ENCODE peak calls at places on chromosomes 12 and 14, in five cellular contexts. One of them, this sample, is unnamed.

GRCh38 chr12:12521044-12521485 is 41.6 kb downstream of the DUSP16 start:
- DNase-seq in stomach: no peak
- DNase-seq in CD4-positive, alpha-beta T cell: no peak
- DNase-seq in A549: no peak
- DNase-seq in A673: no peak
- DNase-seq in this sample: no peak

GRCh38 chr12:78034025-78034424 is 203.3 kb downstream of the NAV3 start:
- DNase-seq in A673: no peak
- DNase-seq in CD4-positive, alpha-beta T cell: no peak
- DNase-seq in stomach: no peak
- DNase-seq in A549: no peak
- DNase-seq in this sample: no peak

GRCh38 chr14:59254146-59254910 is 65.9 kb downstream of the DAAM1 start:
- DNase-seq in stomach: peak
- DNase-seq in A549: peak
- DNase-seq in CD4-positive, alpha-beta T cell: no peak
- DNase-seq in A673: peak
- DNase-seq in this sample: no peak

GRCh38 chr12:15532364-15532977 is 210.2 kb downstream of the PTPRO start:
- DNase-seq in CD4-positive, alpha-beta T cell: peak
- DNase-seq in stomach: no peak
- DNase-seq in A549: peak
- DNase-seq in A673: peak
- DNase-seq in this sample: no peak

GRCh38 chr14:23118506-23119361 is at the start of gene CEBPE:
- DNase-seq in A549: no peak
- DNase-seq in A673: no peak
- DNase-seq in CD4-positive, alpha-beta T cell: no peak
- DNase-seq in stomach: no peak
- DNase-seq in this sample: no peak

GRCh38 chr12:29891792-29892191 is 108.0 kb upstream of the TMTC1 start:
- DNase-seq in A673: no peak
- DNase-seq in stomach: no peak
- DNase-seq in CD4-positive, alpha-beta T cell: no peak
- DNase-seq in A549: no peak
- DNase-seq in this sample: no peak

GRCh38 chr12:77226398-77226797 is 161.0 kb upstream of the E2F7 start:
- DNase-seq in stomach: no peak
- DNase-seq in CD4-positive, alpha-beta T cell: no peak
- DNase-seq in A673: no peak
- DNase-seq in A549: no peak
- DNase-seq in this sample: no peak

GRCh38 chr14:99320105-99320572 is 48.1 kb upstream of the BCL11B start:
- DNase-seq in A673: peak
- DNase-seq in stomach: peak
- DNase-seq in A549: peak
- DNase-seq in CD4-positive, alpha-beta T cell: peak
- DNase-seq in this sample: no peak

GRCh38 chr12:69934011-69934410 is 109.0 kb downstream of the MYRFL start:
- DNase-seq in A549: no peak
- DNase-seq in CD4-positive, alpha-beta T cell: no peak
- DNase-seq in stomach: no peak
- DNase-seq in A673: no peak
- DNase-seq in this sample: no peak

GRCh38 chr12:132858727-132859266 is 28.6 kb downstream of the CHFR start:
- DNase-seq in CD4-positive, alpha-beta T cell: no peak
- DNase-seq in A549: no peak
- DNase-seq in A673: no peak
- DNase-seq in stomach: peak
- DNase-seq in this sample: no peak

GRCh38 chr14:90495357-90496276 is 98.8 kb downstream of the CALM1 start:
- DNase-seq in stomach: peak
- DNase-seq in CD4-positive, alpha-beta T cell: peak
- DNase-seq in A673: peak
- DNase-seq in A549: peak
- DNase-seq in this sample: peak

GRCh38 chr14:56659964-56660551 is 80.5 kb downstream of the TMEM260 start:
- DNase-seq in A549: peak
- DNase-seq in stomach: no peak
- DNase-seq in CD4-positive, alpha-beta T cell: no peak
- DNase-seq in A673: peak
- DNase-seq in this sample: no peak

GRCh38 chr12:24177889-24178288 is 228.4 kb upstream of the SOX5 start:
- DNase-seq in stomach: no peak
- DNase-seq in CD4-positive, alpha-beta T cell: no peak
- DNase-seq in A673: no peak
- DNase-seq in A549: no peak
- DNase-seq in this sample: no peak

GRCh38 chr14:95482967-95483842 is 33.2 kb downstream of the SYNE3 start:
- DNase-seq in stomach: peak
- DNase-seq in A673: no peak
- DNase-seq in A549: peak
- DNase-seq in CD4-positive, alpha-beta T cell: no peak
- DNase-seq in this sample: peak

GRCh38 chr12:25320123-25321006 is 69.6 kb upstream of the KRAS start:
- DNase-seq in A549: no peak
- DNase-seq in A673: peak
- DNase-seq in CD4-positive, alpha-beta T cell: no peak
- DNase-seq in stomach: no peak
- DNase-seq in this sample: no peak

GRCh38 chr12:102478416-102479098 is 1.8 kb downstream of the IGF1 start:
- DNase-seq in A673: no peak
- DNase-seq in A549: no peak
- DNase-seq in CD4-positive, alpha-beta T cell: peak
- DNase-seq in stomach: peak
- DNase-seq in this sample: no peak

GRCh38 chr12:4562034-4562657 is at the start of gene DYRK4:
- DNase-seq in stomach: peak
- DNase-seq in CD4-positive, alpha-beta T cell: no peak
- DNase-seq in A549: no peak
- DNase-seq in A673: no peak
- DNase-seq in this sample: peak

GRCh38 chr14:73743431-73743931 is 29.3 kb upstream of the PNMA1 start:
- DNase-seq in A673: no peak
- DNase-seq in A549: no peak
- DNase-seq in CD4-positive, alpha-beta T cell: peak
- DNase-seq in stomach: no peak
- DNase-seq in this sample: no peak

GRCh38 chr12:42625611-42626010 is 36.1 kb upstream of the PRICKLE1 start:
- DNase-seq in stomach: no peak
- DNase-seq in A673: peak
- DNase-seq in CD4-positive, alpha-beta T cell: no peak
- DNase-seq in A549: no peak
- DNase-seq in this sample: no peak

GRCh38 chr14:64612021-64612380 is 62.2 kb downstream of the PPP1R36 start:
- DNase-seq in stomach: no peak
- DNase-seq in A549: peak
- DNase-seq in CD4-positive, alpha-beta T cell: no peak
- DNase-seq in A673: no peak
- DNase-seq in this sample: no peak

DNA sequence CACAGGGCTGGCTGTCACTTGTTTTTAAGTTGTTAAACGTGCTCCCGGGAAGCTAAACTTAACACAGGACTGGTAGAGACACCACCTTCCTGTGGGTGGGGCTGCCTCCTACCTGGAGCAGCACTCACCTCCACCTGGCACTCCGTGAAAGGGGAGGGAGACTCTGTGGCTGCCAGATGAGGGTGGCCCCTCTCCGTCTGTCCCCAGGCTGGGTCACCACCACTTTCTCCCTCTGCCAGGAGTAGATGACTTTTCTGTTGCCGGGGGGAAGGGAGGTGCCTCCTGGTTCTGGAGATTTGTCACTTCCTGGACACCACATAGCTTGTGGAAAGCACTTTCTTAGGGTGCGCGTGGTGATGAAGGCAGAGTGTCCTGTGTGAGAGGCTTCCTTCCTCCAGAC is 81.3 kb downstream of the WDR20 start:
- DNase-seq in A549: no peak
- DNase-seq in A673: no peak
- DNase-seq in CD4-positive, alpha-beta T cell: no peak
- DNase-seq in stomach: no peak
- DNase-seq in this sample: no peak
- H3K27ac ChIP-seq in A549: no peak
- H3K27ac ChIP-seq in A673: no peak
- H3K27ac ChIP-seq in CD4-positive, alpha-beta T cell: no peak
- H3K27ac ChIP-seq in stomach: no peak
- H3K27ac ChIP-seq in this sample: peak

DNA sequence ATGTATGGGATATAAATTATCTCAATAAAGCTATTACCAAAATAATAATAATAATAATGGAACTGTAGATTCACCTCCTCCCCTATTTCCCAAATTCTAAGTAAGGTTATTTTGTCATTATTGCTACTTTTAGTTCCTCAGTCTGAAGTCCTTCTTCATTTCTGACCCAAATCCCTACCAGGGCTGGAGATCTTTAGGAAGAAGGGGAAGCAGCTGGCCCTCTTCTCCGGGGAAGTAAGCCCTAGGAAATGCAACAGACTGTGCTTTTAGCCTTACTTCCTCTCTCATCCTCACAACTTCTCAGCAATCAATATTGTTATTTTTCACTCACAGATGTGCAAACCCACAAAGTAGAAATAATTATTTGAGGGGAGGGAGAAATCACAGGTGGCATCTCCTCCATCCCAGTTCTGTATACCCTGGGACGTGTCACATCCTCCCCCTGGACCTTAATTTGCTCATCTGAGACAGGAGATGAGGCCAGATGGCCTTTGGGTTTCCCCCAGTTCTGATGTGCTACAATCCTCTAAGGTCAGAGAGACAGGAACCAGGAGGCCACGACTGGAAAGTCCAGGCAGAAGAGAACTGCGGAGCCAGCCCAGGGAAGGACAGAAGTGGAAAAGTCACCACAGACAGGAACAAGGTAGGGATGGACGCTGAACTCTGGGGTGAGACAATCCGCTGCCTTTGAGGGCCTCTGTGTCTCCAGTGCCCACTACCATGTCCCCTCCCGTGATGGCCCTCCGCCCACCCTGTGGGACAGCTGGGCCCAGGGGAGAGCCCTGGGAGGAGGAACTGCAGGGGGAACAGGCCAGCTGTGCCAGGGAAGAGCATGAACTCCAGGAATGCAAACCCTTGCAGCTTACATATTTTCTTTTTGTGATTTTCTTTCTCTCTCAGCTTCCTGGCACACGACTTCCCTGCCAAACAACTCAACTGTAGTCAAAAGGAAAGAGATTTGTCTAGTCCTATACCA is 10.6 kb upstream of the TNFRSF1A start:
- DNase-seq in CD4-positive, alpha-beta T cell: no peak
- DNase-seq in stomach: no peak
- DNase-seq in A673: no peak
- DNase-seq in A549: no peak
- DNase-seq in this sample: no peak
- H3K27ac ChIP-seq in CD4-positive, alpha-beta T cell: no peak
- H3K27ac ChIP-seq in stomach: peak
- H3K27ac ChIP-seq in A673: no peak
- H3K27ac ChIP-seq in A549: peak
- H3K27ac ChIP-seq in this sample: no peak

GRCh38 chr14:24954697-24955037 is 95.3 kb downstream of the STXBP6 start:
- DNase-seq in stomach: no peak
- DNase-seq in A673: no peak
- DNase-seq in A549: no peak
- DNase-seq in CD4-positive, alpha-beta T cell: no peak
- DNase-seq in this sample: no peak

GRCh38 chr14:24958271-24958670 is 91.7 kb downstream of the STXBP6 start:
- DNase-seq in A549: no peak
- DNase-seq in A673: no peak
- DNase-seq in stomach: no peak
- DNase-seq in CD4-positive, alpha-beta T cell: no peak
- DNase-seq in this sample: no peak

GRCh38 chr14:24952851-24953666 is 96.9 kb downstream of the STXBP6 start:
- DNase-seq in CD4-positive, alpha-beta T cell: no peak
- DNase-seq in A549: peak
- DNase-seq in A673: peak
- DNase-seq in stomach: no peak
- DNase-seq in this sample: no peak

GRCh38 chr14:24956104-24956503 is 93.8 kb downstream of the STXBP6 start:
- DNase-seq in A673: no peak
- DNase-seq in stomach: no peak
- DNase-seq in CD4-positive, alpha-beta T cell: no peak
- DNase-seq in A549: no peak
- DNase-seq in this sample: no peak

DNA sequence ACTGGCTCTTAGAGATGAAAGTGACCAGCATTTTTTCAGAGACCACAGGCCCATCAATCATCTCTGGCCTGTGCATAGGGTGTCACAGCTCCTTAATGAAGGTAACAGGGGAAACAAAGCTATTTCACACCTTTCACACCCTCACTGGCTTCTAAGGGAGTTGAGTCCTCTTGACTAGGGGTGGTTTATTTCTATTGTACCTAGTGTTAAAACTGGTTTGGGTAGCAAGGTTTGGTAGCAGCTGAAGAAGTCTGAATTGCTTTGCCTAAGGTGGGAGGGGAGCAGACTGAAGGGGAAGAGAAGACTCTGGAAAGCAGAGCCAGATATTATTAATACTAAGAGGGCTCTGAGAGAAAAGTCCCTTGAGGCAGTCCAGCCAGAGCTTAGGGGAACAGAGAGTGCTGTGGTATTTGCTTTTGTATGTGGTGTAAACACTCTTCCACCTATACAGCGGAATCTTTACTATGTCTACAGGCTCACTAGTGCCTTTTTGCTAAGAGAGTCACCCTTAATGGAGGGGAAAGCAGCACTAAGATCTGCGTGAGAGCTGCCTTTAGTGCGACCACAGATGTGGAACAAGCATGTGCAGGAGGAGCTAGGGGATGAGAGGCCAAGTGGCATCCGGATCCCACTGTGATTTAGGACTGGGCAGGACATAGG is 95.8 kb downstream of the STXBP6 start:
- DNase-seq in stomach: no peak
- DNase-seq in A549: no peak
- DNase-seq in A673: no peak
- DNase-seq in CD4-positive, alpha-beta T cell: no peak
- DNase-seq in this sample: no peak
- H3K27ac ChIP-seq in stomach: no peak
- H3K27ac ChIP-seq in A549: no peak
- H3K27ac ChIP-seq in A673: no peak
- H3K27ac ChIP-seq in CD4-positive, alpha-beta T cell: no peak
- H3K27ac ChIP-seq in this sample: no peak

DNA sequence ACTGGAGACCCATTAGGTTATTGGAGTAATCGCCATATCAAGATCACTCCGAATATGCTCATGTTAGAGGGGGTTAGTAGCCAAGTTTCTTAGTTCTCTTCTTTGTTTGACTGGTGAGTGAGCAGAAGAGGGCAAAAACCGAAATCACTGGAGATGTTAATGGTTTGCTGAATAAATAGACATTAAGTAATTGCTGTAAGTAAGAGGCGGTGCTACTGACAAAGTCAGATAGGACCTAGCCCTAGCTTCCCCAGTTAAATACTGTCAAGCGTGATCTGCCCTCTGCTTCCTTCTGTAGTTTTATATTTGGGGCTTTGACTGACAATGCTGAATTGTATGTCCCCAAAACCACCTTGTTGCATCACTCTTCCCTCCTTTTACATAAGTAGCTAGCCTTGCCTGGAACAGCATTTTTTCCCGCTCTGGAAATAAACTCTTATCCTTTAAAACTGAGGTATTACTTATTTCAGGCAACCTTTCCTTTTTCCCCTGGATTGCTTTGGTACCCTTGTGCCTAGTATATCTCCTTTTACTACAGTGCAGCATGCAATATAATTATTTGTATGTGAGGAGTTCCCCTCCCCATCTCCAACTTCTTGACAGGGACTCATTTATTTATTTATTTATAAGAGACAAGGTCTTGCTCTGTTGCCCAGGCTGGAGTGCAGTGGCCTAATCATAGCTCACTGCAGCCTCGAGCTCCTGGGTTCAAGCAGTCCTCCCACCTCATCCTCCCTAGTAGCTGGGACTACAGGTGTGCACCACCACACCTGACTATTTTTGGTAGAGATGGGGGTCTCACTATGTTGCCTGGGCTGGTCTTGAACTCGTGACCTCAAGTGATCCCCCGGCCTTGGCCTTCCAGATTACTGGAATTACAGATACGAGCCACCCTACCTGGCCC is 1.4 kb downstream of the SNRPF start:
- DNase-seq in stomach: no peak
- DNase-seq in CD4-positive, alpha-beta T cell: no peak
- DNase-seq in A673: no peak
- DNase-seq in A549: no peak
- DNase-seq in this sample: no peak
- H3K27ac ChIP-seq in stomach: no peak
- H3K27ac ChIP-seq in CD4-positive, alpha-beta T cell: no peak
- H3K27ac ChIP-seq in A673: peak
- H3K27ac ChIP-seq in A549: peak
- H3K27ac ChIP-seq in this sample: no peak

This sample was measured in RWPE2.